ENCODE peak calls at places on chromosomes 6 and 20, in ten cellular contexts. C is iPS-NIHi11; E is A549; M is A673; K is head of caudate nucleus; G is RWPE1; S is heart left ventricle; Q is CD8-positive, alpha-beta T cell; P is hypothalamus; D is activated T-cell treated with anti-CD3 and anti-CD28 coated beads for 48 hours. T is an unnamed sample.

GRCh38 chr20:32527052-32527446 is 58.1 kb downstream of the NOL4L start:
- DNase-seq in C (no peak), E (no peak), M (no peak), K (no peak), G (no peak), S (no peak), Q (no peak), P (no peak), D (no peak), T (no peak)

GRCh38 chr20:4169360-4170214 is 154.2 kb upstream of the RNF24 start:
- DNase-seq in C (no peak), E (no peak), M (no peak), K (no peak), G (no peak), S (no peak), Q (no peak), P (no peak), D (no peak), T (no peak)

GRCh38 chr6:13711726-13712484 is at the start of gene RANBP9:
- DNase-seq in C (peak), E (peak), M (peak), K (peak), G (peak), S (peak), Q (peak), P (peak), D (peak), T (peak)

GRCh38 chr20:47067776-47068175 is 173.1 kb downstream of the EYA2 start:
- DNase-seq in C (no peak), E (no peak), M (no peak), K (no peak), G (no peak), S (no peak), Q (no peak), P (no peak), D (no peak), T (no peak)

GRCh38 chr6:154399097-154399496 is 42.5 kb upstream of the IPCEF1 start:
- DNase-seq in C (no peak), E (no peak), M (no peak), K (no peak), G (no peak), S (no peak), Q (no peak), P (no peak), D (no peak), T (no peak)

GRCh38 chr6:91482498-91482897 is 895.6 kb upstream of the MAP3K7 start:
- DNase-seq in C (no peak), E (no peak), M (peak), K (no peak), G (no peak), S (no peak), Q (no peak), P (no peak), D (no peak), T (no peak)

GRCh38 chr6:166275714-166276166 is 32.5 kb downstream of the PRR18 start:
- DNase-seq in C (peak), E (peak), M (peak), K (peak), G (peak), S (peak), Q (peak), P (peak), D (peak), T (peak)

GRCh38 chr6:118893095-118893881 is 664 bp upstream of the ASF1A start:
- DNase-seq in C (no peak), E (no peak), M (peak), K (no peak), G (peak), S (peak), Q (peak), P (no peak), D (peak), T (peak)

GRCh38 chr6:50826803-50827202 is 8.1 kb downstream of the TFAP2B start:
- DNase-seq in C (no peak), E (no peak), M (peak), K (no peak), G (no peak), S (no peak), Q (no peak), P (no peak), D (no peak), T (peak)

GRCh38 chr6:22194188-22194921 is 102.5 kb downstream of the PRL start:
- DNase-seq in C (no peak), E (no peak), M (no peak), K (no peak), G (no peak), S (no peak), Q (no peak), P (no peak), D (no peak), T (no peak)

GRCh38 chr6:29814379-29815117 is 13.1 kb upstream of the HLA-G start:
- DNase-seq in C (no peak), E (no peak), M (no peak), K (no peak), G (no peak), S (no peak), Q (no peak), P (no peak), D (no peak), T (no peak)

GRCh38 chr6:127784468-127784867 is 116.4 kb downstream of the THEMIS start:
- DNase-seq in C (no peak), E (no peak), M (no peak), K (no peak), G (no peak), S (no peak), Q (no peak), P (no peak), D (no peak), T (no peak)

GRCh38 chr6:24667378-24667803 is 514 bp downstream of the ACOT13 start:
- DNase-seq in C (no peak), E (no peak), M (peak), K (no peak), G (no peak), S (no peak), Q (no peak), P (no peak), D (no peak), T (no peak)

GRCh38 chr6:158485411-158485810 is 74.5 kb upstream of the TMEM181 start:
- DNase-seq in C (no peak), E (no peak), M (no peak), K (no peak), G (no peak), S (no peak), Q (no peak), P (no peak), D (no peak), T (no peak)

GRCh38 chr20:20076297-20077065 is 24.1 kb downstream of the CFAP61 start:
- DNase-seq in C (no peak), E (no peak), M (peak), K (peak), G (peak), S (no peak), Q (no peak), P (peak), D (no peak), T (no peak)

GRCh38 chr6:46015119-46015968 is at the start of gene CLIC5:
- DNase-seq in C (peak), E (peak), M (no peak), K (no peak), G (no peak), S (peak), Q (peak), P (peak), D (no peak), T (peak)

GRCh38 chr6:6711832-6712231 is 123.3 kb downstream of the LY86 start:
- DNase-seq in C (no peak), E (no peak), M (no peak), K (no peak), G (no peak), S (no peak), Q (peak), P (no peak), D (no peak), T (no peak)

GRCh38 chr20:32965581-32966373 is 38.5 kb downstream of the SUN5 start:
- DNase-seq in C (no peak), E (no peak), M (no peak), K (no peak), G (no peak), S (no peak), Q (peak), P (no peak), D (no peak), T (no peak)

GRCh38 chr20:49375170-49375569 is 97.3 kb upstream of the ZNFX1 start:
- DNase-seq in C (no peak), E (no peak), M (no peak), K (no peak), G (no peak), S (no peak), Q (no peak), P (no peak), D (no peak), T (no peak)

GRCh38 chr20:42594659-42595058 is 595.0 kb downstream of the PTPRT start:
- DNase-seq in C (no peak), E (no peak), M (no peak), K (no peak), G (no peak), S (no peak), Q (no peak), P (no peak), D (no peak), T (no peak)

GRCh38 chr20:34762031-34762555 is 57.9 kb downstream of the TP53INP2 start:
- DNase-seq in C (no peak), E (no peak), M (no peak), K (no peak), G (no peak), S (no peak), Q (no peak), P (no peak), D (no peak), T (no peak)

GRCh38 chr6:45956663-45957062 is 59.0 kb downstream of the CLIC5 start:
- DNase-seq in C (no peak), E (no peak), M (no peak), K (no peak), G (no peak), S (no peak), Q (no peak), P (no peak), D (no peak), T (no peak)

GRCh38 chr6:11272491-11273192 is 40.2 kb upstream of the NEDD9 start:
- DNase-seq in C (no peak), E (peak), M (no peak), K (peak), G (no peak), S (no peak), Q (no peak), P (no peak), D (no peak), T (peak)

GRCh38 chr6:19312291-19312978 is 524.7 kb upstream of the ID4 start:
- DNase-seq in C (peak), E (no peak), M (no peak), K (no peak), G (no peak), S (no peak), Q (no peak), P (no peak), D (no peak), T (no peak)

GRCh38 chr6:156280131-156280530 is 497.0 kb upstream of the ARID1B start:
- DNase-seq in C (no peak), E (no peak), M (no peak), K (no peak), G (no peak), S (no peak), Q (no peak), P (no peak), D (no peak), T (peak)

GRCh38 chr20:51512645-51513044 is 29.9 kb downstream of the NFATC2 start:
- DNase-seq in C (no peak), E (no peak), M (no peak), K (no peak), G (no peak), S (no peak), Q (no peak), P (no peak), D (no peak), T (no peak)

T was measured in NCI-H1105.